ENCODE peak calls at places on chromosome 2, in six cellular contexts. One of them, this sample, is unnamed.
A peak's percentile ranks its signal among the peaks of the same experiment; 100 is the strongest.

GRCh38 chr2:205198130-205198505 is 484.2 kb upstream of the NRP2 start:
- DNase-seq in osteocyte: no peak
- DNase-seq in progenitor cell of endocrine pancreas: no peak
- DNase-seq in AG09319: peak; percentile 52
- DNase-seq in OCI-LY7: no peak
- DNase-seq in upper lobe of right lung: no peak
- DNase-seq in this sample: no peak

GRCh38 chr2:148524519-148524919 is 120.0 kb upstream of the EPC2 start:
- DNase-seq in upper lobe of right lung: no peak
- DNase-seq in AG09319: no peak
- DNase-seq in OCI-LY7: no peak
- DNase-seq in progenitor cell of endocrine pancreas: no peak
- DNase-seq in osteocyte: peak; percentile 23
- DNase-seq in this sample: no peak

GRCh38 chr2:18171191-18172139 is 293.0 kb downstream of the KCNS3 start:
- DNase-seq in AG09319: peak; percentile 32
- DNase-seq in osteocyte: no peak
- DNase-seq in OCI-LY7: no peak
- DNase-seq in upper lobe of right lung: peak; percentile 64
- DNase-seq in progenitor cell of endocrine pancreas: no peak
- DNase-seq in this sample: no peak

GRCh38 chr2:127196998-127197397 is 23.1 kb downstream of the CYP27C1 start:
- DNase-seq in upper lobe of right lung: no peak
- DNase-seq in OCI-LY7: peak; percentile 38
- DNase-seq in AG09319: no peak
- DNase-seq in osteocyte: no peak
- DNase-seq in progenitor cell of endocrine pancreas: no peak
- DNase-seq in this sample: no peak

GRCh38 chr2:19815746-19816145 is 86.0 kb downstream of the TTC32 start:
- DNase-seq in progenitor cell of endocrine pancreas: no peak
- DNase-seq in OCI-LY7: no peak
- DNase-seq in AG09319: no peak
- DNase-seq in osteocyte: no peak
- DNase-seq in upper lobe of right lung: no peak
- DNase-seq in this sample: no peak

GRCh38 chr2:239049421-239050251 is 201.8 kb downstream of the TWIST2 start:
- DNase-seq in upper lobe of right lung: no peak
- DNase-seq in AG09319: no peak
- DNase-seq in osteocyte: no peak
- DNase-seq in OCI-LY7: no peak
- DNase-seq in progenitor cell of endocrine pancreas: no peak
- DNase-seq in this sample: peak; percentile 56

GRCh38 chr2:165876269-165876668 is 77.3 kb downstream of the TTC21B start:
- DNase-seq in upper lobe of right lung: no peak
- DNase-seq in OCI-LY7: no peak
- DNase-seq in progenitor cell of endocrine pancreas: no peak
- DNase-seq in osteocyte: no peak
- DNase-seq in AG09319: no peak
- DNase-seq in this sample: no peak

GRCh38 chr2:177673602-177674595 is 281.3 kb downstream of the AGPS start:
- DNase-seq in upper lobe of right lung: no peak
- DNase-seq in osteocyte: no peak
- DNase-seq in AG09319: no peak
- DNase-seq in progenitor cell of endocrine pancreas: no peak
- DNase-seq in OCI-LY7: peak; percentile 4
- DNase-seq in this sample: no peak

GRCh38 chr2:2116657-2117056 is 214.4 kb downstream of the MYT1L start:
- DNase-seq in osteocyte: no peak
- DNase-seq in OCI-LY7: no peak
- DNase-seq in upper lobe of right lung: no peak
- DNase-seq in AG09319: no peak
- DNase-seq in progenitor cell of endocrine pancreas: no peak
- DNase-seq in this sample: no peak

GRCh38 chr2:46435796-46436360 is 43.5 kb upstream of the TMEM247 start:
- DNase-seq in OCI-LY7: no peak
- DNase-seq in osteocyte: no peak
- DNase-seq in AG09319: no peak
- DNase-seq in progenitor cell of endocrine pancreas: no peak
- DNase-seq in upper lobe of right lung: no peak
- DNase-seq in this sample: no peak

GRCh38 chr2:231200805-231201474 is 2.5 kb downstream of the ARMC9 start:
- DNase-seq in AG09319: no peak
- DNase-seq in osteocyte: no peak
- DNase-seq in upper lobe of right lung: no peak
- DNase-seq in OCI-LY7: no peak
- DNase-seq in progenitor cell of endocrine pancreas: no peak
- DNase-seq in this sample: no peak

GRCh38 chr2:120737802-120738516 is 2.3 kb downstream of the GLI2 start:
- DNase-seq in OCI-LY7: no peak
- DNase-seq in progenitor cell of endocrine pancreas: peak; percentile 10
- DNase-seq in AG09319: no peak
- DNase-seq in osteocyte: peak; percentile 80
- DNase-seq in upper lobe of right lung: no peak
- DNase-seq in this sample: no peak

GRCh38 chr2:109218087-109218791 is 89.2 kb downstream of the SH3RF3 start:
- DNase-seq in upper lobe of right lung: no peak
- DNase-seq in AG09319: no peak
- DNase-seq in OCI-LY7: no peak
- DNase-seq in progenitor cell of endocrine pancreas: no peak
- DNase-seq in osteocyte: no peak
- DNase-seq in this sample: no peak

GRCh38 chr2:179264238-179265081 is at the start of gene SESTD1:
- DNase-seq in AG09319: no peak
- DNase-seq in upper lobe of right lung: peak; percentile 90
- DNase-seq in osteocyte: peak; percentile 90
- DNase-seq in progenitor cell of endocrine pancreas: peak; percentile 69
- DNase-seq in OCI-LY7: peak; percentile 55
- DNase-seq in this sample: no peak

GRCh38 chr2:208373460-208374089 is 33.0 kb upstream of the PTH2R start:
- DNase-seq in AG09319: no peak
- DNase-seq in OCI-LY7: peak; percentile 54
- DNase-seq in progenitor cell of endocrine pancreas: no peak
- DNase-seq in osteocyte: no peak
- DNase-seq in upper lobe of right lung: no peak
- DNase-seq in this sample: no peak

GRCh38 chr2:103784271-103784670 is 1022.4 kb downstream of the TMEM182 start:
- DNase-seq in AG09319: no peak
- DNase-seq in upper lobe of right lung: no peak
- DNase-seq in OCI-LY7: no peak
- DNase-seq in progenitor cell of endocrine pancreas: no peak
- DNase-seq in osteocyte: no peak
- DNase-seq in this sample: no peak

GRCh38 chr2:227472265-227473018 is 486 bp downstream of the AGFG1 start:
- DNase-seq in upper lobe of right lung: peak; percentile 82
- DNase-seq in osteocyte: no peak
- DNase-seq in progenitor cell of endocrine pancreas: peak; percentile 65
- DNase-seq in OCI-LY7: peak; percentile 61
- DNase-seq in AG09319: no peak
- DNase-seq in this sample: no peak

GRCh38 chr2:36554531-36554930 is 43.4 kb downstream of the FEZ2 start:
- DNase-seq in progenitor cell of endocrine pancreas: no peak
- DNase-seq in osteocyte: no peak
- DNase-seq in upper lobe of right lung: no peak
- DNase-seq in AG09319: no peak
- DNase-seq in OCI-LY7: no peak
- DNase-seq in this sample: no peak

GRCh38 chr2:85329181-85329651 is 1.4 kb upstream of the TGOLN2 start:
- DNase-seq in AG09319: no peak
- DNase-seq in upper lobe of right lung: no peak
- DNase-seq in osteocyte: no peak
- DNase-seq in OCI-LY7: no peak
- DNase-seq in progenitor cell of endocrine pancreas: no peak
- DNase-seq in this sample: no peak

GRCh38 chr2:85325466-85325811 is 2.4 kb downstream of the TGOLN2 start:
- DNase-seq in OCI-LY7: no peak
- DNase-seq in AG09319: no peak
- DNase-seq in osteocyte: no peak
- DNase-seq in progenitor cell of endocrine pancreas: no peak
- DNase-seq in upper lobe of right lung: no peak
- DNase-seq in this sample: no peak

GRCh38 chr2:85326406-85326945 is 1.3 kb downstream of the TGOLN2 start:
- DNase-seq in OCI-LY7: peak; percentile 70
- DNase-seq in upper lobe of right lung: no peak
- DNase-seq in AG09319: no peak
- DNase-seq in osteocyte: no peak
- DNase-seq in progenitor cell of endocrine pancreas: no peak
- DNase-seq in this sample: no peak

GRCh38 chr2:85326946-85327756 is 638 bp downstream of the TGOLN2 start:
- DNase-seq in progenitor cell of endocrine pancreas: no peak
- DNase-seq in osteocyte: no peak
- DNase-seq in AG09319: no peak
- DNase-seq in OCI-LY7: peak; percentile 84
- DNase-seq in upper lobe of right lung: peak; percentile 76
- DNase-seq in this sample: no peak

GRCh38 chr2:85327757-85328617 is at the start of gene TGOLN2:
- DNase-seq in progenitor cell of endocrine pancreas: peak; percentile 81
- DNase-seq in upper lobe of right lung: peak; percentile 97
- DNase-seq in osteocyte: peak; percentile 96
- DNase-seq in OCI-LY7: peak; percentile 96
- DNase-seq in AG09319: peak; percentile 76
- DNase-seq in this sample: no peak
- TF ChIP-seq CTCF in progenitor cell of endocrine pancreas: peak; percentile 19
- TF ChIP-seq CTCF in upper lobe of right lung: no peak
- TF ChIP-seq CTCF in osteocyte: no peak
- TF ChIP-seq CTCF in OCI-LY7: no peak
- TF ChIP-seq CTCF in AG09319: peak; percentile 8
- TF ChIP-seq CTCF in this sample: peak; percentile 30

DNA sequence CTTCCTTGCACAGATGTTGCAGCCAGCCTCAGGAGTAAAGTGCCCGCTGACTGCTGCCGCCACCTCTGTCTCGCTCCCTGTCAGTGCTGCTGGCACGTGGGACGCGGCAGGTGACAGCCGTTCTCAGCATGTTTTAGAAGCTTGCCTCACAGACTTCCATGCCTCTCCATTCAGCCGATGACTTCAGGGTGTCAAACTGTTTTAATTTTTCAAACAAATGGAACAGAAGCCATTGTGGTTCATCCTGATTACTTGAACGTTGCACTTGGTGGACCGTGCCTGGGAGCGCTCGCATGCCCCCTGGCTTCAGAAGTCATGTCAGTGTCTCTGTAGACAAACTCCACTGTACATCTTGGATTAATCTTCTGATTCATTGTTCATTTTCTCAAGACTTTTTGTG is 62.7 kb upstream of the EML6 start:
- DNase-seq in OCI-LY7: no peak
- DNase-seq in osteocyte: peak; percentile 36
- DNase-seq in progenitor cell of endocrine pancreas: no peak
- DNase-seq in AG09319: no peak
- DNase-seq in upper lobe of right lung: no peak
- DNase-seq in this sample: no peak
- TF ChIP-seq CTCF in OCI-LY7: peak; percentile 34
- TF ChIP-seq CTCF in osteocyte: no peak
- TF ChIP-seq CTCF in progenitor cell of endocrine pancreas: no peak
- TF ChIP-seq CTCF in AG09319: no peak
- TF ChIP-seq CTCF in upper lobe of right lung: no peak
- TF ChIP-seq CTCF in this sample: peak; percentile 31

GRCh38 chr2:152428800-152429637 is 94.0 kb downstream of the FMNL2 start:
- DNase-seq in AG09319: no peak
- DNase-seq in OCI-LY7: no peak
- DNase-seq in upper lobe of right lung: no peak
- DNase-seq in progenitor cell of endocrine pancreas: no peak
- DNase-seq in osteocyte: no peak
- DNase-seq in this sample: no peak

GRCh38 chr2:152427902-152428301 is 92.9 kb downstream of the FMNL2 start:
- DNase-seq in progenitor cell of endocrine pancreas: no peak
- DNase-seq in AG09319: no peak
- DNase-seq in OCI-LY7: no peak
- DNase-seq in osteocyte: no peak
- DNase-seq in upper lobe of right lung: no peak
- DNase-seq in this sample: no peak

GRCh38 chr2:152425765-152426710 is 91.1 kb downstream of the FMNL2 start:
- DNase-seq in OCI-LY7: no peak
- DNase-seq in osteocyte: no peak
- DNase-seq in progenitor cell of endocrine pancreas: no peak
- DNase-seq in AG09319: no peak
- DNase-seq in upper lobe of right lung: no peak
- DNase-seq in this sample: no peak

GRCh38 chr2:152423684-152424083 is 88.7 kb downstream of the FMNL2 start:
- DNase-seq in progenitor cell of endocrine pancreas: no peak
- DNase-seq in upper lobe of right lung: no peak
- DNase-seq in osteocyte: no peak
- DNase-seq in AG09319: no peak
- DNase-seq in OCI-LY7: no peak
- DNase-seq in this sample: no peak

DNA sequence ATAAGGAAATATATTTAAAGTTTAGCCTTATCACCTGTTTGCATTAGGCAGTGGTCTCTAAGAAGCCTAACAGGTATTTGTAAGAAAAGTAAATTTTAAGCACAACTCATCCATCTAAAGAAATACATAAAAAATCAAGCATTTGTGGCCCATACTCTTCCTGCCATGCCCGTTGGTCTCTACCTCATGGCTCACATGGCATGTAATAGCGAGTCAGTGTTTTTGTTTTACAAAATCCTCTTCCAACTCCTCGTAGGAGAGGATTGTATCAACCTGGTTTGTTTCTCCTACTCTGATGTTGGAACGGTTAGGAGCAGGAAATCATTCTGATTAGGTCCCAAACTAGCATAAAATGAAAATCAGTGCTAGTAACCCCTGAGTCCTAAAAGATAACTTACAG is 91.8 kb downstream of the FMNL2 start:
- DNase-seq in AG09319: no peak
- DNase-seq in progenitor cell of endocrine pancreas: no peak
- DNase-seq in OCI-LY7: no peak
- DNase-seq in upper lobe of right lung: no peak
- DNase-seq in osteocyte: no peak
- DNase-seq in this sample: no peak
- TF ChIP-seq CTCF in AG09319: no peak
- TF ChIP-seq CTCF in progenitor cell of endocrine pancreas: no peak
- TF ChIP-seq CTCF in OCI-LY7: no peak
- TF ChIP-seq CTCF in upper lobe of right lung: no peak
- TF ChIP-seq CTCF in osteocyte: no peak
- TF ChIP-seq CTCF in this sample: no peak

DNA sequence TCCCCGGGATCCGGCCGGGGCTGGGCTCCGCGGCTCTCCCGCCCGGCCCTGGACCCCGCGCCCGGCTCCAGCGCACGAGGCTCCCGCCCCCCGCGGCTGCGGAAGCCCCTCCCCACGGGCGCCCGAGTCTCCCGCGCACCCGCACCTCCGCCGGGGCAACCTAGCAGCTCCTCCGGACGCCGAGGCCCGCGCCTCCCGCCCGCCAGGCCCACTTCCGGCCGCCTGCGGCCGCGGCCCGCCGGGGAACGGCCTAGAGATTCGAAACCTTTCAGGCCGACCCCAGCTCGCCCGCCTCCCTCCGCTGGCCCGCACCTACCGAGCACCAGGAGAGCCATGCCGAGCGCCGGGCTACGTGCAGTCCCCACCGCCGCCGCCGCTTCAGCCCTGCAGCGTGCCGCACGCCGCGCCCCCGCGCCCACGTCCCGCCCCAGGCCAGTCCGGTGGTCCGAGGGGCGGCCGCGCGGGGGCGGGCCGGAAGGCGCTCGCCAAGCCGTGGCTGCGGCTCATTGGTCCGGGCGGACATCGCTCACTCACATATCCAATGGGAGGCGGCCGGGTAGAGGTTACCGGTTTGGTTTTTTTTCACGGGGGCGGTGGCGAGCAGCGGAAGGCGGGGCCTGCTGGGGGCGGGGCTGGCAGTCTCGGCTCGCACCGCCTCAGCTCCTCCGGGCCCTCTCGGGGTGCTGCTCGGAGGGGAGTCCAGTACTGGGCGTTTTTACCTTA is at the start of gene PDIA6:
- DNase-seq in AG09319: peak; percentile 93
- DNase-seq in progenitor cell of endocrine pancreas: peak; percentile 99
- DNase-seq in osteocyte: peak; percentile 99
- DNase-seq in upper lobe of right lung: peak; percentile 98
- DNase-seq in OCI-LY7: peak; percentile 97
- DNase-seq in this sample: peak; percentile 98
- TF ChIP-seq CTCF in AG09319: no peak
- TF ChIP-seq CTCF in progenitor cell of endocrine pancreas: no peak
- TF ChIP-seq CTCF in osteocyte: no peak
- TF ChIP-seq CTCF in upper lobe of right lung: no peak
- TF ChIP-seq CTCF in OCI-LY7: no peak
- TF ChIP-seq CTCF in this sample: no peak

This sample was measured in chondrocyte.